ENCODE peak calls at places on chromosome 19, in eight cellular contexts. One of them, this sample, is unnamed.

GRCh38 chr19:7539827-7540425 is 4.4 kb downstream of the PNPLA6 start:
- DNase-seq in RPMI7951: no peak
- DNase-seq in fibroblast of pulmonary artery: no peak
- DNase-seq in heart right ventricle: no peak
- DNase-seq in globus pallidus: no peak
- DNase-seq in HT1080: no peak
- DNase-seq in activated T-cell treated with anti-CD3 and anti-CD28 coated beads for 4 hours: no peak
- DNase-seq in NCI-H1092: no peak
- DNase-seq in this sample: no peak

GRCh38 chr19:18297308-18297707 is 15.9 kb upstream of the JUND start:
- DNase-seq in RPMI7951: peak
- DNase-seq in fibroblast of pulmonary artery: no peak
- DNase-seq in globus pallidus: no peak
- DNase-seq in heart right ventricle: no peak
- DNase-seq in HT1080: no peak
- DNase-seq in activated T-cell treated with anti-CD3 and anti-CD28 coated beads for 4 hours: no peak
- DNase-seq in NCI-H1092: no peak
- DNase-seq in this sample: no peak

GRCh38 chr19:16876904-16877361 is 11.9 kb upstream of the F2RL3 start:
- DNase-seq in fibroblast of pulmonary artery: no peak
- DNase-seq in activated T-cell treated with anti-CD3 and anti-CD28 coated beads for 4 hours: no peak
- DNase-seq in HT1080: peak
- DNase-seq in RPMI7951: peak
- DNase-seq in NCI-H1092: no peak
- DNase-seq in globus pallidus: no peak
- DNase-seq in heart right ventricle: no peak
- DNase-seq in this sample: no peak

GRCh38 chr19:52221831-52222375 is 32.1 kb downstream of the PPP2R1A start:
- DNase-seq in RPMI7951: no peak
- DNase-seq in HT1080: peak
- DNase-seq in globus pallidus: no peak
- DNase-seq in activated T-cell treated with anti-CD3 and anti-CD28 coated beads for 4 hours: no peak
- DNase-seq in fibroblast of pulmonary artery: no peak
- DNase-seq in heart right ventricle: no peak
- DNase-seq in NCI-H1092: no peak
- DNase-seq in this sample: no peak

GRCh38 chr19:10270180-10270615 is 722 bp upstream of the ICAM1 start:
- DNase-seq in heart right ventricle: peak
- DNase-seq in fibroblast of pulmonary artery: peak
- DNase-seq in activated T-cell treated with anti-CD3 and anti-CD28 coated beads for 4 hours: peak
- DNase-seq in HT1080: no peak
- DNase-seq in NCI-H1092: no peak
- DNase-seq in globus pallidus: no peak
- DNase-seq in RPMI7951: peak
- DNase-seq in this sample: no peak

GRCh38 chr19:38469151-38469550 is 35.7 kb downstream of the RYR1 start:
- DNase-seq in HT1080: no peak
- DNase-seq in RPMI7951: no peak
- DNase-seq in fibroblast of pulmonary artery: no peak
- DNase-seq in activated T-cell treated with anti-CD3 and anti-CD28 coated beads for 4 hours: no peak
- DNase-seq in heart right ventricle: no peak
- DNase-seq in NCI-H1092: no peak
- DNase-seq in globus pallidus: no peak
- DNase-seq in this sample: no peak

GRCh38 chr19:51788936-51789795 is 5.8 kb upstream of the FPR3 start:
- DNase-seq in RPMI7951: peak
- DNase-seq in HT1080: no peak
- DNase-seq in NCI-H1092: no peak
- DNase-seq in activated T-cell treated with anti-CD3 and anti-CD28 coated beads for 4 hours: no peak
- DNase-seq in heart right ventricle: no peak
- DNase-seq in globus pallidus: no peak
- DNase-seq in fibroblast of pulmonary artery: no peak
- DNase-seq in this sample: no peak

GRCh38 chr19:41718761-41719160 is 10.3 kb downstream of the CEACAM5 start:
- DNase-seq in heart right ventricle: no peak
- DNase-seq in globus pallidus: no peak
- DNase-seq in RPMI7951: no peak
- DNase-seq in NCI-H1092: no peak
- DNase-seq in activated T-cell treated with anti-CD3 and anti-CD28 coated beads for 4 hours: no peak
- DNase-seq in fibroblast of pulmonary artery: no peak
- DNase-seq in HT1080: no peak
- DNase-seq in this sample: no peak

GRCh38 chr19:55406869-55407624 is 541 bp downstream of the UBE2S start:
- DNase-seq in activated T-cell treated with anti-CD3 and anti-CD28 coated beads for 4 hours: no peak
- DNase-seq in HT1080: no peak
- DNase-seq in NCI-H1092: no peak
- DNase-seq in heart right ventricle: no peak
- DNase-seq in fibroblast of pulmonary artery: peak
- DNase-seq in globus pallidus: no peak
- DNase-seq in RPMI7951: no peak
- DNase-seq in this sample: no peak

GRCh38 chr19:29612121-29612520 is 6.0 kb downstream of the POP4 start:
- DNase-seq in globus pallidus: no peak
- DNase-seq in RPMI7951: no peak
- DNase-seq in activated T-cell treated with anti-CD3 and anti-CD28 coated beads for 4 hours: no peak
- DNase-seq in NCI-H1092: no peak
- DNase-seq in HT1080: no peak
- DNase-seq in fibroblast of pulmonary artery: no peak
- DNase-seq in heart right ventricle: no peak
- DNase-seq in this sample: no peak

GRCh38 chr19:44782729-44783128 is 5.0 kb downstream of the CBLC start:
- DNase-seq in HT1080: no peak
- DNase-seq in NCI-H1092: no peak
- DNase-seq in RPMI7951: no peak
- DNase-seq in heart right ventricle: no peak
- DNase-seq in activated T-cell treated with anti-CD3 and anti-CD28 coated beads for 4 hours: no peak
- DNase-seq in globus pallidus: no peak
- DNase-seq in fibroblast of pulmonary artery: no peak
- DNase-seq in this sample: no peak

GRCh38 chr19:39546599-39546998 is 6.6 kb upstream of the EID2 start:
- DNase-seq in RPMI7951: peak
- DNase-seq in activated T-cell treated with anti-CD3 and anti-CD28 coated beads for 4 hours: no peak
- DNase-seq in heart right ventricle: no peak
- DNase-seq in HT1080: peak
- DNase-seq in globus pallidus: no peak
- DNase-seq in NCI-H1092: no peak
- DNase-seq in fibroblast of pulmonary artery: no peak
- DNase-seq in this sample: no peak

GRCh38 chr19:16383584-16384161 is 59.0 kb downstream of the KLF2 start:
- DNase-seq in HT1080: no peak
- DNase-seq in RPMI7951: no peak
- DNase-seq in heart right ventricle: no peak
- DNase-seq in globus pallidus: no peak
- DNase-seq in fibroblast of pulmonary artery: no peak
- DNase-seq in NCI-H1092: no peak
- DNase-seq in activated T-cell treated with anti-CD3 and anti-CD28 coated beads for 4 hours: no peak
- DNase-seq in this sample: no peak

GRCh38 chr19:13234518-13234917 is 84.3 kb downstream of the IER2 start:
- DNase-seq in fibroblast of pulmonary artery: no peak
- DNase-seq in activated T-cell treated with anti-CD3 and anti-CD28 coated beads for 4 hours: peak
- DNase-seq in RPMI7951: peak
- DNase-seq in NCI-H1092: no peak
- DNase-seq in globus pallidus: no peak
- DNase-seq in heart right ventricle: peak
- DNase-seq in HT1080: peak
- DNase-seq in this sample: peak

GRCh38 chr19:3397266-3398022 is 31.1 kb downstream of the NFIC start:
- DNase-seq in heart right ventricle: peak
- DNase-seq in globus pallidus: peak
- DNase-seq in HT1080: peak
- DNase-seq in activated T-cell treated with anti-CD3 and anti-CD28 coated beads for 4 hours: no peak
- DNase-seq in fibroblast of pulmonary artery: no peak
- DNase-seq in RPMI7951: peak
- DNase-seq in NCI-H1092: no peak
- DNase-seq in this sample: no peak

GRCh38 chr19:51687791-51688664 is 5.1 kb upstream of the SPACA6 start:
- DNase-seq in HT1080: peak
- DNase-seq in NCI-H1092: no peak
- DNase-seq in activated T-cell treated with anti-CD3 and anti-CD28 coated beads for 4 hours: no peak
- DNase-seq in RPMI7951: peak
- DNase-seq in heart right ventricle: peak
- DNase-seq in fibroblast of pulmonary artery: peak
- DNase-seq in globus pallidus: peak
- DNase-seq in this sample: no peak

GRCh38 chr19:42455621-42456081 is 12.9 kb upstream of the CXCL17 start:
- DNase-seq in NCI-H1092: no peak
- DNase-seq in globus pallidus: no peak
- DNase-seq in RPMI7951: no peak
- DNase-seq in heart right ventricle: no peak
- DNase-seq in fibroblast of pulmonary artery: no peak
- DNase-seq in activated T-cell treated with anti-CD3 and anti-CD28 coated beads for 4 hours: no peak
- DNase-seq in HT1080: peak
- DNase-seq in this sample: no peak

GRCh38 chr19:1624458-1624857 is 19.2 kb upstream of the UQCR11 start:
- DNase-seq in globus pallidus: peak
- DNase-seq in HT1080: no peak
- DNase-seq in activated T-cell treated with anti-CD3 and anti-CD28 coated beads for 4 hours: peak
- DNase-seq in RPMI7951: peak
- DNase-seq in heart right ventricle: peak
- DNase-seq in fibroblast of pulmonary artery: peak
- DNase-seq in NCI-H1092: no peak
- DNase-seq in this sample: no peak

GRCh38 chr19:1241417-1242095 is at the start of gene ATP5F1D:
- DNase-seq in heart right ventricle: peak
- DNase-seq in RPMI7951: peak
- DNase-seq in fibroblast of pulmonary artery: peak
- DNase-seq in activated T-cell treated with anti-CD3 and anti-CD28 coated beads for 4 hours: peak
- DNase-seq in NCI-H1092: peak
- DNase-seq in HT1080: peak
- DNase-seq in globus pallidus: peak
- DNase-seq in this sample: peak

GRCh38 chr19:58038688-58039204 is 4.9 kb downstream of the ZSCAN1 start:
- DNase-seq in globus pallidus: no peak
- DNase-seq in NCI-H1092: no peak
- DNase-seq in fibroblast of pulmonary artery: no peak
- DNase-seq in heart right ventricle: no peak
- DNase-seq in RPMI7951: no peak
- DNase-seq in activated T-cell treated with anti-CD3 and anti-CD28 coated beads for 4 hours: no peak
- DNase-seq in HT1080: no peak
- DNase-seq in this sample: no peak

GRCh38 chr19:11421607-11422098 is 2.5 kb upstream of the RGL3 start:
- DNase-seq in RPMI7951: peak
- DNase-seq in activated T-cell treated with anti-CD3 and anti-CD28 coated beads for 4 hours: peak
- DNase-seq in globus pallidus: no peak
- DNase-seq in HT1080: no peak
- DNase-seq in heart right ventricle: peak
- DNase-seq in NCI-H1092: no peak
- DNase-seq in fibroblast of pulmonary artery: no peak
- DNase-seq in this sample: no peak

GRCh38 chr19:46716013-46716671 is 772 bp downstream of the PRKD2 start:
- DNase-seq in heart right ventricle: no peak
- DNase-seq in HT1080: no peak
- DNase-seq in NCI-H1092: no peak
- DNase-seq in globus pallidus: no peak
- DNase-seq in RPMI7951: peak
- DNase-seq in fibroblast of pulmonary artery: no peak
- DNase-seq in activated T-cell treated with anti-CD3 and anti-CD28 coated beads for 4 hours: no peak
- DNase-seq in this sample: no peak

GRCh38 chr19:28727133-28727834 is 485.7 kb downstream of the UQCRFS1 start:
- DNase-seq in fibroblast of pulmonary artery: peak
- DNase-seq in NCI-H1092: no peak
- DNase-seq in HT1080: peak
- DNase-seq in globus pallidus: no peak
- DNase-seq in RPMI7951: no peak
- DNase-seq in heart right ventricle: peak
- DNase-seq in activated T-cell treated with anti-CD3 and anti-CD28 coated beads for 4 hours: no peak
- DNase-seq in this sample: no peak

GRCh38 chr19:49639401-49640112 is 386 bp downstream of the RRAS start:
- DNase-seq in RPMI7951: no peak
- DNase-seq in heart right ventricle: no peak
- DNase-seq in globus pallidus: no peak
- DNase-seq in HT1080: no peak
- DNase-seq in fibroblast of pulmonary artery: no peak
- DNase-seq in activated T-cell treated with anti-CD3 and anti-CD28 coated beads for 4 hours: no peak
- DNase-seq in NCI-H1092: no peak
- DNase-seq in this sample: no peak

GRCh38 chr19:46482645-46483044 is 11.3 kb upstream of the PNMA8A start:
- DNase-seq in activated T-cell treated with anti-CD3 and anti-CD28 coated beads for 4 hours: no peak
- DNase-seq in globus pallidus: no peak
- DNase-seq in heart right ventricle: no peak
- DNase-seq in NCI-H1092: no peak
- DNase-seq in fibroblast of pulmonary artery: peak
- DNase-seq in RPMI7951: no peak
- DNase-seq in HT1080: no peak
- DNase-seq in this sample: no peak

This sample was measured in prostate gland.